ENCODE peak calls at places on chromosomes 13 and 19, in nine cellular contexts. One of them, this sample, is unnamed.

GRCh38 chr13:82751221-82751620 is 1131.1 kb downstream of the SLITRK1 start:
- DNase-seq in GOT3: no peak
- DNase-seq in T-helper 1 cell: no peak
- DNase-seq in activated T-helper 1 cell treated with anti-CD3 and anti-CD28 coated beads, Interleukin-12 subunit alpha, Interleukin-12 subunit beta, Interleukin-2, Interleukin-4 antibody, amounts not matched to agents 30 ng/mL and 10 ng/mL and 1 ng/mL, durations not matched to agents 14 hours and 24 hours and 36 hours: no peak
- DNase-seq in ELR: no peak
- DNase-seq in dermis microvascular lymphatic vessel endothelial cell: no peak
- DNase-seq in stimulated activated CD8-positive, alpha-beta memory T cell treated with anti-CD3 and anti-CD28 coated beads, Interleukin-2, amount 100 ng/mL, for 48 hours: no peak
- DNase-seq in activated naive CD4-positive, alpha-beta T cell: no peak
- DNase-seq in DMS 273 treated with DMSO at 0.1 percent for 48 hours: no peak
- DNase-seq in this sample: no peak

GRCh38 chr19:14525729-14526128 is 3.7 kb upstream of the TECR start:
- DNase-seq in GOT3: no peak
- DNase-seq in T-helper 1 cell: no peak
- DNase-seq in activated T-helper 1 cell treated with anti-CD3 and anti-CD28 coated beads, Interleukin-12 subunit alpha, Interleukin-12 subunit beta, Interleukin-2, Interleukin-4 antibody, amounts not matched to agents 30 ng/mL and 10 ng/mL and 1 ng/mL, durations not matched to agents 14 hours and 24 hours and 36 hours: no peak
- DNase-seq in ELR: no peak
- DNase-seq in dermis microvascular lymphatic vessel endothelial cell: no peak
- DNase-seq in stimulated activated CD8-positive, alpha-beta memory T cell treated with anti-CD3 and anti-CD28 coated beads, Interleukin-2, amount 100 ng/mL, for 48 hours: no peak
- DNase-seq in activated naive CD4-positive, alpha-beta T cell: no peak
- DNase-seq in DMS 273 treated with DMSO at 0.1 percent for 48 hours: no peak
- DNase-seq in this sample: no peak

GRCh38 chr19:14023404-14024235 is 4.3 kb upstream of the RLN3 start:
- DNase-seq in GOT3: no peak
- DNase-seq in T-helper 1 cell: no peak
- DNase-seq in activated T-helper 1 cell treated with anti-CD3 and anti-CD28 coated beads, Interleukin-12 subunit alpha, Interleukin-12 subunit beta, Interleukin-2, Interleukin-4 antibody, amounts not matched to agents 30 ng/mL and 10 ng/mL and 1 ng/mL, durations not matched to agents 14 hours and 24 hours and 36 hours: no peak
- DNase-seq in ELR: peak; percentile 62
- DNase-seq in dermis microvascular lymphatic vessel endothelial cell: peak; percentile 86
- DNase-seq in stimulated activated CD8-positive, alpha-beta memory T cell treated with anti-CD3 and anti-CD28 coated beads, Interleukin-2, amount 100 ng/mL, for 48 hours: no peak
- DNase-seq in activated naive CD4-positive, alpha-beta T cell: no peak
- DNase-seq in DMS 273 treated with DMSO at 0.1 percent for 48 hours: peak; percentile 31
- DNase-seq in this sample: peak; percentile 68

GRCh38 chr19:48628486-48629296 is 8.5 kb downstream of the DBP start:
- DNase-seq in GOT3: no peak
- DNase-seq in T-helper 1 cell: no peak
- DNase-seq in activated T-helper 1 cell treated with anti-CD3 and anti-CD28 coated beads, Interleukin-12 subunit alpha, Interleukin-12 subunit beta, Interleukin-2, Interleukin-4 antibody, amounts not matched to agents 30 ng/mL and 10 ng/mL and 1 ng/mL, durations not matched to agents 14 hours and 24 hours and 36 hours: no peak
- DNase-seq in ELR: no peak
- DNase-seq in dermis microvascular lymphatic vessel endothelial cell: no peak
- DNase-seq in stimulated activated CD8-positive, alpha-beta memory T cell treated with anti-CD3 and anti-CD28 coated beads, Interleukin-2, amount 100 ng/mL, for 48 hours: no peak
- DNase-seq in activated naive CD4-positive, alpha-beta T cell: no peak
- DNase-seq in DMS 273 treated with DMSO at 0.1 percent for 48 hours: no peak
- DNase-seq in this sample: no peak

GRCh38 chr19:45164577-45165335 is 4.0 kb upstream of the NKPD1 start:
- DNase-seq in GOT3: no peak
- DNase-seq in T-helper 1 cell: peak; percentile 53
- DNase-seq in activated T-helper 1 cell treated with anti-CD3 and anti-CD28 coated beads, Interleukin-12 subunit alpha, Interleukin-12 subunit beta, Interleukin-2, Interleukin-4 antibody, amounts not matched to agents 30 ng/mL and 10 ng/mL and 1 ng/mL, durations not matched to agents 14 hours and 24 hours and 36 hours: peak; percentile 60
- DNase-seq in ELR: peak; percentile 64
- DNase-seq in dermis microvascular lymphatic vessel endothelial cell: peak; percentile 56
- DNase-seq in stimulated activated CD8-positive, alpha-beta memory T cell treated with anti-CD3 and anti-CD28 coated beads, Interleukin-2, amount 100 ng/mL, for 48 hours: peak; percentile 64
- DNase-seq in activated naive CD4-positive, alpha-beta T cell: no peak
- DNase-seq in DMS 273 treated with DMSO at 0.1 percent for 48 hours: no peak
- DNase-seq in this sample: no peak

GRCh38 chr19:7294571-7295212 is 478 bp upstream of the INSR start:
- DNase-seq in GOT3: no peak
- DNase-seq in T-helper 1 cell: no peak
- DNase-seq in activated T-helper 1 cell treated with anti-CD3 and anti-CD28 coated beads, Interleukin-12 subunit alpha, Interleukin-12 subunit beta, Interleukin-2, Interleukin-4 antibody, amounts not matched to agents 30 ng/mL and 10 ng/mL and 1 ng/mL, durations not matched to agents 14 hours and 24 hours and 36 hours: no peak
- DNase-seq in ELR: peak; percentile 47
- DNase-seq in dermis microvascular lymphatic vessel endothelial cell: peak; percentile 74
- DNase-seq in stimulated activated CD8-positive, alpha-beta memory T cell treated with anti-CD3 and anti-CD28 coated beads, Interleukin-2, amount 100 ng/mL, for 48 hours: peak; percentile 12
- DNase-seq in activated naive CD4-positive, alpha-beta T cell: no peak
- DNase-seq in DMS 273 treated with DMSO at 0.1 percent for 48 hours: peak; percentile 12
- DNase-seq in this sample: no peak

GRCh38 chr13:60572003-60572792 is 175.2 kb downstream of the TDRD3 start:
- DNase-seq in GOT3: no peak
- DNase-seq in T-helper 1 cell: no peak
- DNase-seq in activated T-helper 1 cell treated with anti-CD3 and anti-CD28 coated beads, Interleukin-12 subunit alpha, Interleukin-12 subunit beta, Interleukin-2, Interleukin-4 antibody, amounts not matched to agents 30 ng/mL and 10 ng/mL and 1 ng/mL, durations not matched to agents 14 hours and 24 hours and 36 hours: no peak
- DNase-seq in ELR: peak; percentile 79
- DNase-seq in dermis microvascular lymphatic vessel endothelial cell: peak; percentile 94
- DNase-seq in stimulated activated CD8-positive, alpha-beta memory T cell treated with anti-CD3 and anti-CD28 coated beads, Interleukin-2, amount 100 ng/mL, for 48 hours: no peak
- DNase-seq in activated naive CD4-positive, alpha-beta T cell: no peak
- DNase-seq in DMS 273 treated with DMSO at 0.1 percent for 48 hours: no peak
- DNase-seq in this sample: peak; percentile 23

GRCh38 chr19:42634409-42635232 is 39.9 kb upstream of the CEACAM8 start:
- DNase-seq in GOT3: no peak
- DNase-seq in T-helper 1 cell: no peak
- DNase-seq in activated T-helper 1 cell treated with anti-CD3 and anti-CD28 coated beads, Interleukin-12 subunit alpha, Interleukin-12 subunit beta, Interleukin-2, Interleukin-4 antibody, amounts not matched to agents 30 ng/mL and 10 ng/mL and 1 ng/mL, durations not matched to agents 14 hours and 24 hours and 36 hours: peak; percentile 14
- DNase-seq in ELR: peak; percentile 60
- DNase-seq in dermis microvascular lymphatic vessel endothelial cell: peak; percentile 49
- DNase-seq in stimulated activated CD8-positive, alpha-beta memory T cell treated with anti-CD3 and anti-CD28 coated beads, Interleukin-2, amount 100 ng/mL, for 48 hours: peak; percentile 38
- DNase-seq in activated naive CD4-positive, alpha-beta T cell: no peak
- DNase-seq in DMS 273 treated with DMSO at 0.1 percent for 48 hours: no peak
- DNase-seq in this sample: peak; percentile 24